ENCODE peak calls at places on chromosomes 4 and X, in six cellular contexts. K, X, Q, W, B and R are unnamed samples.

GRCh38 chrX:131289527-131289926 is 421 bp upstream of the IGSF1 start:
- DNase-seq in K (no peak), X (no peak), Q (no peak), W (no peak), B (no peak), R (no peak)

GRCh38 chr4:152265149-152265621 is 270.7 kb downstream of the FBXW7 start:
- DNase-seq in K (no peak), X (no peak), Q (peak; percentile 44), W (no peak), B (peak; percentile 26), R (no peak)

GRCh38 chr4:60582167-60582566 is 618.0 kb upstream of the ADGRL3 start:
- DNase-seq in K (no peak), X (no peak), Q (no peak), W (no peak), B (no peak), R (no peak)

GRCh38 chr4:162010362-162010761 is 153.4 kb downstream of the FSTL5 start:
- DNase-seq in K (no peak), X (no peak), Q (no peak), W (no peak), B (no peak), R (no peak)

GRCh38 chr4:88465653-88466192 is 8.8 kb downstream of the HERC5 start:
- DNase-seq in K (no peak), X (no peak), Q (no peak), W (no peak), B (no peak), R (no peak)

GRCh38 chr4:80361329-80361900 is 25.9 kb downstream of the CFAP299 start:
- DNase-seq in K (no peak), X (no peak), Q (peak; percentile 16), W (no peak), B (peak; percentile 44), R (peak; percentile 21)

GRCh38 chrX:7146703-7147430 is 645 bp upstream of the STS start:
- DNase-seq in K (no peak), X (no peak), Q (no peak), W (no peak), B (no peak), R (no peak)

GRCh38 chrX:13001961-13002671 is 27.2 kb downstream of the TMSB4X start:
- DNase-seq in K (no peak), X (no peak), Q (no peak), W (no peak), B (peak; percentile 6), R (no peak)

GRCh38 chr4:65911720-65912119 is 241.4 kb upstream of the EPHA5 start:
- DNase-seq in K (no peak), X (no peak), Q (peak; percentile 6), W (no peak), B (no peak), R (no peak)

GRCh38 chr4:27003602-27004238 is 143.1 kb downstream of the STIM2 start:
- DNase-seq in K (no peak), X (no peak), Q (no peak), W (no peak), B (no peak), R (no peak)

GRCh38 chr4:142293536-142293935 is 552.6 kb downstream of the INPP4B start:
- DNase-seq in K (no peak), X (no peak), Q (no peak), W (no peak), B (no peak), R (no peak)

GRCh38 chr4:183412836-183413561 is 31.4 kb upstream of the CDKN2AIP start:
- DNase-seq in K (no peak), X (no peak), Q (no peak), W (no peak), B (no peak), R (no peak)

GRCh38 chr4:40057540-40058091 is 966 bp downstream of the N4BP2 start:
- DNase-seq in K (peak; percentile 23), X (peak; percentile 12), Q (peak; percentile 76), W (peak; percentile 73), B (peak; percentile 94), R (peak; percentile 84)

GRCh38 chr4:17763931-17764330 is 17.5 kb downstream of the FAM184B start:
- DNase-seq in K (no peak), X (no peak), Q (no peak), W (no peak), B (no peak), R (peak; percentile 33)

GRCh38 chrX:122586831-122587230 is 597.2 kb upstream of the GRIA3 start:
- DNase-seq in K (no peak), X (no peak), Q (no peak), W (no peak), B (no peak), R (no peak)

GRCh38 chr4:188270273-188271069 is 131.2 kb downstream of the TRIML1 start:
- DNase-seq in K (no peak), X (no peak), Q (no peak), W (no peak), B (no peak), R (no peak)

GRCh38 chr4:185580699-185581098 is 45.4 kb upstream of the PDLIM3 start:
- DNase-seq in K (no peak), X (no peak), Q (no peak), W (no peak), B (no peak), R (no peak)

GRCh38 chr4:186037692-186038658 is 31.0 kb upstream of the TLR3 start:
- DNase-seq in K (no peak), X (no peak), Q (peak; percentile 53), W (peak; percentile 5), B (peak; percentile 58), R (peak; percentile 61)

GRCh38 chr4:109303141-109303499 is 662 bp upstream of the COL25A1 start:
- DNase-seq in K (no peak), X (no peak), Q (peak; percentile 54), W (no peak), B (no peak), R (no peak)

GRCh38 chr4:80767944-80768343 is 262.6 kb upstream of the BMP3 start:
- DNase-seq in K (no peak), X (no peak), Q (no peak), W (no peak), B (no peak), R (no peak)

GRCh38 chr4:153023692-153024394 is 87.7 kb downstream of the FHDC1 start:
- DNase-seq in K (no peak), X (no peak), Q (no peak), W (no peak), B (no peak), R (no peak)

GRCh38 chr4:153507679-153508073 is 41.5 kb downstream of the TMEM131L start:
- DNase-seq in K (no peak), X (no peak), Q (no peak), W (no peak), B (no peak), R (no peak)

GRCh38 chrX:13293700-13294099 is 26.2 kb downstream of the ATXN3L start:
- DNase-seq in K (no peak), X (no peak), Q (peak; percentile 40), W (no peak), B (no peak), R (no peak)

GRCh38 chrX:101263766-101264165 is 27.4 kb downstream of the TAF7L start:
- DNase-seq in K (no peak), X (no peak), Q (no peak), W (no peak), B (no peak), R (no peak)

GRCh38 chr4:85489273-85489672 is 14.3 kb downstream of the ARHGAP24 start:
- DNase-seq in K (peak; percentile 15), X (no peak), Q (no peak), W (no peak), B (no peak), R (no peak)

GRCh38 chr4:77473509-77473908 is 132.1 kb upstream of the CXCL13 start:
- DNase-seq in K (peak; percentile 16), X (no peak), Q (peak; percentile 54), W (no peak), B (peak; percentile 9), R (peak; percentile 15)

GRCh38 chr4:182189107-182189878 is 53.9 kb upstream of the TENM3 start:
- DNase-seq in K (no peak), X (no peak), Q (no peak), W (no peak), B (no peak), R (no peak)

GRCh38 chrX:129706395-129707072 is 32.2 kb upstream of the XPNPEP2 start:
- DNase-seq in K (no peak), X (no peak), Q (no peak), W (no peak), B (no peak), R (peak; percentile 42)

GRCh38 chr4:72186714-72187113 is 154.9 kb downstream of the NPFFR2 start:
- DNase-seq in K (no peak), X (no peak), Q (no peak), W (no peak), B (no peak), R (no peak)

GRCh38 chr4:119209077-119209476 is 3.4 kb upstream of the USP53 start:
- DNase-seq in K (no peak), X (no peak), Q (no peak), W (peak; percentile 9), B (peak; percentile 86), R (no peak)

GRCh38 chr4:1337376-1337831 is 9.6 kb upstream of the UVSSA start:
- DNase-seq in K (no peak), X (peak; percentile 48), Q (no peak), W (peak; percentile 21), B (peak; percentile 9), R (no peak)

GRCh38 chrX:54640721-54641120 is 110.7 kb downstream of the GNL3L start:
- DNase-seq in K (no peak), X (no peak), Q (no peak), W (no peak), B (no peak), R (no peak)

GRCh38 chrX:102712216-102712966 is at the start of gene GPRASP2:
- DNase-seq in K (peak; percentile 53), X (no peak), Q (peak; percentile 43), W (no peak), B (peak; percentile 25), R (peak; percentile 74)

GRCh38 chr4:124523816-124524215 is 188.7 kb downstream of the ANKRD50 start:
- DNase-seq in K (no peak), X (no peak), Q (no peak), W (no peak), B (no peak), R (no peak)

GRCh38 chr4:165199286-165199685 is 8.1 kb upstream of the KLHL2 start:
- DNase-seq in K (no peak), X (no peak), Q (no peak), W (no peak), B (no peak), R (no peak)

GRCh38 chrX:115408736-115409390 is 119.3 kb downstream of the LUZP4 start:
- DNase-seq in K (no peak), X (no peak), Q (no peak), W (no peak), B (no peak), R (no peak)

GRCh38 chr4:148800943-148801342 is 358.7 kb upstream of the NR3C2 start:
- DNase-seq in K (no peak), X (no peak), Q (no peak), W (no peak), B (no peak), R (no peak)

GRCh38 chr4:124111411-124111810 is 601.1 kb downstream of the ANKRD50 start:
- DNase-seq in K (no peak), X (no peak), Q (no peak), W (no peak), B (no peak), R (no peak)